ENCODE peak calls at places on chromosomes 2 and 18, in nine cellular contexts. One of them, this sample, is unnamed.
A peak's percentile ranks its signal among the peaks of the same experiment; 100 is the strongest.

GRCh38 chr2:1740714-1741584 is 3.4 kb downstream of the PXDN start:
- DNase-seq in EH: no peak
- DNase-seq in uterus: no peak
- DNase-seq in suprapubic skin: no peak
- DNase-seq in fibroblast of mammary gland: no peak
- DNase-seq in HT-29: no peak
- DNase-seq in activated CD4-positive, alpha-beta T cell treated with anti-CD3 and anti-CD28 coated beads for 1 hour: no peak
- DNase-seq in IMR-90: no peak
- DNase-seq in K562: no peak
- DNase-seq in this sample: no peak

GRCh38 chr2:128584296-128584900 is 265.7 kb upstream of the HS6ST1 start:
- DNase-seq in fibroblast of mammary gland: peak; percentile 98
- DNase-seq in IMR-90: peak; percentile 95
- DNase-seq in K562: no peak
- DNase-seq in uterus: no peak
- DNase-seq in EH: peak; percentile 90
- DNase-seq in suprapubic skin: no peak
- DNase-seq in HT-29: no peak
- DNase-seq in activated CD4-positive, alpha-beta T cell treated with anti-CD3 and anti-CD28 coated beads for 1 hour: no peak
- DNase-seq in this sample: no peak

GRCh38 chr18:4144201-4144600 is 310.9 kb downstream of the DLGAP1 start:
- DNase-seq in suprapubic skin: no peak
- DNase-seq in IMR-90: no peak
- DNase-seq in uterus: no peak
- DNase-seq in HT-29: no peak
- DNase-seq in activated CD4-positive, alpha-beta T cell treated with anti-CD3 and anti-CD28 coated beads for 1 hour: no peak
- DNase-seq in EH: no peak
- DNase-seq in fibroblast of mammary gland: no peak
- DNase-seq in K562: no peak
- DNase-seq in this sample: no peak

GRCh38 chr2:23751747-23752265 is 175.1 kb downstream of the ATAD2B start:
- DNase-seq in activated CD4-positive, alpha-beta T cell treated with anti-CD3 and anti-CD28 coated beads for 1 hour: no peak
- DNase-seq in suprapubic skin: no peak
- DNase-seq in IMR-90: no peak
- DNase-seq in K562: no peak
- DNase-seq in HT-29: no peak
- DNase-seq in EH: peak; percentile 65
- DNase-seq in uterus: no peak
- DNase-seq in fibroblast of mammary gland: no peak
- DNase-seq in this sample: no peak

GRCh38 chr18:641224-641623 is 16.2 kb upstream of the TYMS start:
- DNase-seq in suprapubic skin: no peak
- DNase-seq in activated CD4-positive, alpha-beta T cell treated with anti-CD3 and anti-CD28 coated beads for 1 hour: no peak
- DNase-seq in EH: no peak
- DNase-seq in uterus: no peak
- DNase-seq in K562: no peak
- DNase-seq in fibroblast of mammary gland: no peak
- DNase-seq in HT-29: no peak
- DNase-seq in IMR-90: no peak
- DNase-seq in this sample: no peak

GRCh38 chr2:150272404-150272803 is 215.1 kb downstream of the RND3 start:
- DNase-seq in EH: no peak
- DNase-seq in suprapubic skin: no peak
- DNase-seq in HT-29: no peak
- DNase-seq in IMR-90: no peak
- DNase-seq in fibroblast of mammary gland: peak; percentile 19
- DNase-seq in uterus: no peak
- DNase-seq in K562: no peak
- DNase-seq in activated CD4-positive, alpha-beta T cell treated with anti-CD3 and anti-CD28 coated beads for 1 hour: no peak
- DNase-seq in this sample: no peak

GRCh38 chr2:96374211-96374951 is 38.8 kb downstream of the NCAPH start:
- DNase-seq in activated CD4-positive, alpha-beta T cell treated with anti-CD3 and anti-CD28 coated beads for 1 hour: no peak
- DNase-seq in fibroblast of mammary gland: peak; percentile 59
- DNase-seq in EH: peak; percentile 16
- DNase-seq in IMR-90: peak; percentile 39
- DNase-seq in suprapubic skin: no peak
- DNase-seq in K562: no peak
- DNase-seq in uterus: no peak
- DNase-seq in HT-29: peak; percentile 55
- DNase-seq in this sample: no peak

GRCh38 chr18:49691177-49691608 is 122.1 kb downstream of the ACAA2 start:
- DNase-seq in IMR-90: peak; percentile 93
- DNase-seq in uterus: no peak
- DNase-seq in EH: peak; percentile 95
- DNase-seq in activated CD4-positive, alpha-beta T cell treated with anti-CD3 and anti-CD28 coated beads for 1 hour: no peak
- DNase-seq in fibroblast of mammary gland: peak; percentile 98
- DNase-seq in K562: no peak
- DNase-seq in suprapubic skin: no peak
- DNase-seq in HT-29: peak; percentile 44
- DNase-seq in this sample: no peak

GRCh38 chr18:7566587-7567486 is at the start of gene PTPRM:
- DNase-seq in HT-29: no peak
- DNase-seq in activated CD4-positive, alpha-beta T cell treated with anti-CD3 and anti-CD28 coated beads for 1 hour: no peak
- DNase-seq in fibroblast of mammary gland: peak; percentile 71
- DNase-seq in suprapubic skin: peak; percentile 95
- DNase-seq in EH: peak; percentile 89
- DNase-seq in K562: peak; percentile 90
- DNase-seq in uterus: peak; percentile 88
- DNase-seq in IMR-90: peak; percentile 78
- DNase-seq in this sample: peak; percentile 79

GRCh38 chr2:241798631-241799521 is 10.1 kb upstream of the NEU4 start:
- DNase-seq in K562: no peak
- DNase-seq in HT-29: no peak
- DNase-seq in EH: no peak
- DNase-seq in activated CD4-positive, alpha-beta T cell treated with anti-CD3 and anti-CD28 coated beads for 1 hour: no peak
- DNase-seq in suprapubic skin: no peak
- DNase-seq in fibroblast of mammary gland: no peak
- DNase-seq in uterus: no peak
- DNase-seq in IMR-90: no peak
- DNase-seq in this sample: peak; percentile 3

GRCh38 chr2:105744091-105744908 is 412 bp upstream of the NCK2 start:
- DNase-seq in K562: peak; percentile 93
- DNase-seq in EH: peak; percentile 62
- DNase-seq in activated CD4-positive, alpha-beta T cell treated with anti-CD3 and anti-CD28 coated beads for 1 hour: peak; percentile 53
- DNase-seq in HT-29: peak; percentile 23
- DNase-seq in suprapubic skin: peak; percentile 78
- DNase-seq in fibroblast of mammary gland: no peak
- DNase-seq in IMR-90: peak; percentile 28
- DNase-seq in uterus: peak; percentile 52
- DNase-seq in this sample: peak; percentile 77

GRCh38 chr2:113200736-113201490 is 27.1 kb downstream of the PSD4 start:
- DNase-seq in uterus: no peak
- DNase-seq in HT-29: no peak
- DNase-seq in EH: no peak
- DNase-seq in suprapubic skin: no peak
- DNase-seq in fibroblast of mammary gland: no peak
- DNase-seq in K562: no peak
- DNase-seq in activated CD4-positive, alpha-beta T cell treated with anti-CD3 and anti-CD28 coated beads for 1 hour: no peak
- DNase-seq in IMR-90: no peak
- DNase-seq in this sample: no peak

GRCh38 chr2:156340818-156341481 is 8.4 kb upstream of the NR4A2 start:
- DNase-seq in K562: no peak
- DNase-seq in EH: no peak
- DNase-seq in HT-29: peak; percentile 72
- DNase-seq in uterus: no peak
- DNase-seq in activated CD4-positive, alpha-beta T cell treated with anti-CD3 and anti-CD28 coated beads for 1 hour: peak; percentile 19
- DNase-seq in IMR-90: peak; percentile 55
- DNase-seq in suprapubic skin: no peak
- DNase-seq in fibroblast of mammary gland: peak; percentile 71
- DNase-seq in this sample: no peak

GRCh38 chr18:13611058-13611615 is 115.2 kb downstream of the FAM210A start:
- DNase-seq in K562: no peak
- DNase-seq in suprapubic skin: no peak
- DNase-seq in activated CD4-positive, alpha-beta T cell treated with anti-CD3 and anti-CD28 coated beads for 1 hour: no peak
- DNase-seq in uterus: peak; percentile 52
- DNase-seq in IMR-90: peak; percentile 13
- DNase-seq in HT-29: no peak
- DNase-seq in EH: peak; percentile 9
- DNase-seq in fibroblast of mammary gland: peak; percentile 39
- DNase-seq in this sample: no peak

GRCh38 chr2:65731476-65731875 is 299.1 kb upstream of the SPRED2 start:
- DNase-seq in activated CD4-positive, alpha-beta T cell treated with anti-CD3 and anti-CD28 coated beads for 1 hour: no peak
- DNase-seq in uterus: no peak
- DNase-seq in suprapubic skin: no peak
- DNase-seq in IMR-90: no peak
- DNase-seq in fibroblast of mammary gland: no peak
- DNase-seq in HT-29: no peak
- DNase-seq in K562: no peak
- DNase-seq in EH: no peak
- DNase-seq in this sample: no peak

GRCh38 chr18:3595282-3596273 is 145.6 kb downstream of the TGIF1 start:
- DNase-seq in IMR-90: peak; percentile 98
- DNase-seq in HT-29: peak; percentile 92
- DNase-seq in uterus: peak; percentile 44
- DNase-seq in K562: no peak
- DNase-seq in suprapubic skin: no peak
- DNase-seq in activated CD4-positive, alpha-beta T cell treated with anti-CD3 and anti-CD28 coated beads for 1 hour: no peak
- DNase-seq in EH: peak; percentile 91
- DNase-seq in fibroblast of mammary gland: peak; percentile 99
- DNase-seq in this sample: no peak

GRCh38 chr2:166375736-166376487 is at the start of gene SCN9A:
- DNase-seq in HT-29: peak; percentile 46
- DNase-seq in activated CD4-positive, alpha-beta T cell treated with anti-CD3 and anti-CD28 coated beads for 1 hour: no peak
- DNase-seq in IMR-90: peak; percentile 72
- DNase-seq in K562: peak; percentile 90
- DNase-seq in EH: peak; percentile 83
- DNase-seq in uterus: peak; percentile 28
- DNase-seq in suprapubic skin: peak; percentile 85
- DNase-seq in fibroblast of mammary gland: peak; percentile 58
- DNase-seq in this sample: peak; percentile 49

GRCh38 chr2:162021659-162022058 is 52.4 kb downstream of the DPP4 start:
- DNase-seq in uterus: no peak
- DNase-seq in IMR-90: no peak
- DNase-seq in activated CD4-positive, alpha-beta T cell treated with anti-CD3 and anti-CD28 coated beads for 1 hour: no peak
- DNase-seq in fibroblast of mammary gland: no peak
- DNase-seq in EH: no peak
- DNase-seq in K562: no peak
- DNase-seq in HT-29: no peak
- DNase-seq in suprapubic skin: no peak
- DNase-seq in this sample: no peak

GRCh38 chr2:217398860-217399259 is 539.0 kb upstream of the TNP1 start:
- DNase-seq in EH: no peak
- DNase-seq in activated CD4-positive, alpha-beta T cell treated with anti-CD3 and anti-CD28 coated beads for 1 hour: no peak
- DNase-seq in K562: no peak
- DNase-seq in fibroblast of mammary gland: no peak
- DNase-seq in IMR-90: no peak
- DNase-seq in HT-29: no peak
- DNase-seq in suprapubic skin: no peak
- DNase-seq in uterus: no peak
- DNase-seq in this sample: no peak

GRCh38 chr2:215499330-215499729 is 63.5 kb upstream of the FN1 start:
- DNase-seq in IMR-90: peak; percentile 54
- DNase-seq in suprapubic skin: no peak
- DNase-seq in K562: no peak
- DNase-seq in uterus: no peak
- DNase-seq in activated CD4-positive, alpha-beta T cell treated with anti-CD3 and anti-CD28 coated beads for 1 hour: no peak
- DNase-seq in EH: peak; percentile 79
- DNase-seq in fibroblast of mammary gland: peak; percentile 73
- DNase-seq in HT-29: no peak
- DNase-seq in this sample: no peak

GRCh38 chr2:160613466-160614153 is 120.0 kb upstream of the RBMS1 start:
- DNase-seq in uterus: no peak
- DNase-seq in HT-29: no peak
- DNase-seq in K562: no peak
- DNase-seq in activated CD4-positive, alpha-beta T cell treated with anti-CD3 and anti-CD28 coated beads for 1 hour: no peak
- DNase-seq in IMR-90: peak; percentile 91
- DNase-seq in suprapubic skin: no peak
- DNase-seq in EH: peak; percentile 87
- DNase-seq in fibroblast of mammary gland: peak; percentile 88
- DNase-seq in this sample: no peak

GRCh38 chr18:13658444-13659204 is 67.7 kb downstream of the FAM210A start:
- DNase-seq in fibroblast of mammary gland: no peak
- DNase-seq in HT-29: no peak
- DNase-seq in K562: no peak
- DNase-seq in activated CD4-positive, alpha-beta T cell treated with anti-CD3 and anti-CD28 coated beads for 1 hour: no peak
- DNase-seq in EH: no peak
- DNase-seq in uterus: no peak
- DNase-seq in suprapubic skin: no peak
- DNase-seq in IMR-90: no peak
- DNase-seq in this sample: no peak

This sample was measured in HuH-7.5.